ENCODE peak calls at places on chromosomes 4 and X, in five cellular contexts. One of them, this sample, is unnamed.

GRCh38 chrX:84186603-84187358 is 1.2 kb downstream of the RPS6KA6 start:
- DNase-seq in right cardiac atrium: no peak
- DNase-seq in HS-5: no peak
- DNase-seq in C1 segment of cervical spinal cord: no peak
- DNase-seq in GM13977: peak; percentile 26
- DNase-seq in this sample: no peak

GRCh38 chrX:8688776-8689175 is 43.2 kb downstream of the ANOS1 start:
- DNase-seq in right cardiac atrium: no peak
- DNase-seq in HS-5: no peak
- DNase-seq in C1 segment of cervical spinal cord: no peak
- DNase-seq in GM13977: no peak
- DNase-seq in this sample: no peak

GRCh38 chrX:25028726-25029125 is 13.0 kb upstream of the ARX start:
- DNase-seq in right cardiac atrium: no peak
- DNase-seq in HS-5: peak; percentile 22
- DNase-seq in C1 segment of cervical spinal cord: no peak
- DNase-seq in GM13977: no peak
- DNase-seq in this sample: no peak

GRCh38 chrX:136679581-136679980 is 31.6 kb downstream of the CD40LG start:
- DNase-seq in right cardiac atrium: no peak
- DNase-seq in HS-5: no peak
- DNase-seq in C1 segment of cervical spinal cord: no peak
- DNase-seq in GM13977: no peak
- DNase-seq in this sample: no peak

GRCh38 chr4:114921790-114922581 is 191.4 kb downstream of the NDST4 start:
- DNase-seq in right cardiac atrium: no peak
- DNase-seq in HS-5: no peak
- DNase-seq in C1 segment of cervical spinal cord: no peak
- DNase-seq in GM13977: no peak
- DNase-seq in this sample: no peak

GRCh38 chrX:86002076-86002896 is 45.1 kb downstream of the CHM start:
- DNase-seq in right cardiac atrium: peak; percentile 31
- DNase-seq in HS-5: no peak
- DNase-seq in C1 segment of cervical spinal cord: no peak
- DNase-seq in GM13977: no peak
- DNase-seq in this sample: no peak

GRCh38 chrX:29662101-29662500 is 553.3 kb upstream of the MAGEB2 start:
- DNase-seq in right cardiac atrium: no peak
- DNase-seq in HS-5: peak; percentile 52
- DNase-seq in C1 segment of cervical spinal cord: no peak
- DNase-seq in GM13977: no peak
- DNase-seq in this sample: no peak

GRCh38 chrX:71618303-71618721 is at the start of gene CXCR3:
- DNase-seq in right cardiac atrium: peak; percentile 63
- DNase-seq in HS-5: no peak
- DNase-seq in C1 segment of cervical spinal cord: no peak
- DNase-seq in GM13977: peak; percentile 50
- DNase-seq in this sample: no peak

GRCh38 chr4:101031971-101032370 is 315.4 kb downstream of the PPP3CA start:
- DNase-seq in right cardiac atrium: peak; percentile 10
- DNase-seq in HS-5: no peak
- DNase-seq in C1 segment of cervical spinal cord: no peak
- DNase-seq in GM13977: no peak
- DNase-seq in this sample: no peak

GRCh38 chrX:107549504-107549903 is 78.8 kb upstream of the PRPS1 start:
- DNase-seq in right cardiac atrium: no peak
- DNase-seq in HS-5: no peak
- DNase-seq in C1 segment of cervical spinal cord: no peak
- DNase-seq in GM13977: no peak
- DNase-seq in this sample: no peak

GRCh38 chrX:149881081-149881711 is at the start of gene MAGEA8:
- DNase-seq in right cardiac atrium: no peak
- DNase-seq in HS-5: no peak
- DNase-seq in C1 segment of cervical spinal cord: no peak
- DNase-seq in GM13977: no peak
- DNase-seq in this sample: no peak

GRCh38 chr4:102308032-102308799 is 37.1 kb downstream of the SLC39A8 start:
- DNase-seq in right cardiac atrium: no peak
- DNase-seq in HS-5: no peak
- DNase-seq in C1 segment of cervical spinal cord: no peak
- DNase-seq in GM13977: no peak
- DNase-seq in this sample: no peak

GRCh38 chrX:46354481-46354880 is 190.7 kb downstream of the ZNF674 start:
- DNase-seq in right cardiac atrium: no peak
- DNase-seq in HS-5: no peak
- DNase-seq in C1 segment of cervical spinal cord: no peak
- DNase-seq in GM13977: no peak
- DNase-seq in this sample: no peak

GRCh38 chr4:94454405-94454804 is 2.7 kb downstream of the PDLIM5 start:
- DNase-seq in right cardiac atrium: no peak
- DNase-seq in HS-5: no peak
- DNase-seq in C1 segment of cervical spinal cord: no peak
- DNase-seq in GM13977: no peak
- DNase-seq in this sample: no peak

GRCh38 chr4:145098675-145099037 is 545 bp downstream of the ABCE1 start:
- DNase-seq in right cardiac atrium: no peak
- DNase-seq in HS-5: peak; percentile 38
- DNase-seq in C1 segment of cervical spinal cord: no peak
- DNase-seq in GM13977: peak; percentile 37
- DNase-seq in this sample: peak; percentile 62

GRCh38 chrX:14056201-14056600 is 26.5 kb upstream of the GEMIN8 start:
- DNase-seq in right cardiac atrium: no peak
- DNase-seq in HS-5: no peak
- DNase-seq in C1 segment of cervical spinal cord: no peak
- DNase-seq in GM13977: no peak
- DNase-seq in this sample: no peak

GRCh38 chr4:3368334-3368733 is 73.4 kb upstream of the HGFAC start:
- DNase-seq in right cardiac atrium: no peak
- DNase-seq in HS-5: no peak
- DNase-seq in C1 segment of cervical spinal cord: no peak
- DNase-seq in GM13977: no peak
- DNase-seq in this sample: no peak

GRCh38 chr4:28490669-28491068 is 1630.0 kb downstream of the STIM2 start:
- DNase-seq in right cardiac atrium: no peak
- DNase-seq in HS-5: no peak
- DNase-seq in C1 segment of cervical spinal cord: no peak
- DNase-seq in GM13977: no peak
- DNase-seq in this sample: no peak

GRCh38 chr4:600850-601515 is 24.4 kb upstream of the PDE6B start:
- DNase-seq in right cardiac atrium: no peak
- DNase-seq in HS-5: no peak
- DNase-seq in C1 segment of cervical spinal cord: no peak
- DNase-seq in GM13977: no peak
- DNase-seq in this sample: no peak

GRCh38 chrX:137041329-137041728 is 7.5 kb upstream of the GPR101 start:
- DNase-seq in right cardiac atrium: no peak
- DNase-seq in HS-5: no peak
- DNase-seq in C1 segment of cervical spinal cord: no peak
- DNase-seq in GM13977: no peak
- DNase-seq in this sample: no peak

GRCh38 chr4:26284536-26284935 is 36.3 kb upstream of the RBPJ start:
- DNase-seq in right cardiac atrium: no peak
- DNase-seq in HS-5: no peak
- DNase-seq in C1 segment of cervical spinal cord: no peak
- DNase-seq in GM13977: no peak
- DNase-seq in this sample: no peak

GRCh38 chrX:42450228-42450627 is 327.7 kb downstream of the PPP1R2C start:
- DNase-seq in right cardiac atrium: no peak
- DNase-seq in HS-5: no peak
- DNase-seq in C1 segment of cervical spinal cord: no peak
- DNase-seq in GM13977: no peak
- DNase-seq in this sample: no peak

This sample was measured in nucleus accumbens.